ENCODE peak calls at places on chromosome 6, in four cellular contexts. P, N, D and Y are unnamed samples.

GRCh38 chr6:10529231-10529801 is 8.2 kb downstream of the GCNT2 start:
- DNase-seq in P (no peak), N (peak), D (no peak), Y (no peak)

GRCh38 chr6:154478021-154478651 is 32.3 kb downstream of the CNKSR3 start:
- DNase-seq in P (no peak), N (no peak), D (no peak), Y (no peak)

GRCh38 chr6:93418448-93419303 is 683 bp downstream of the EPHA7 start:
- DNase-seq in P (peak), N (no peak), D (peak), Y (no peak)

GRCh38 chr6:125153541-125154183 is at the start of gene TPD52L1:
- DNase-seq in P (peak), N (peak), D (peak), Y (peak)

GRCh38 chr6:164998297-164998696 is 311.1 kb downstream of the C6orf118 start:
- DNase-seq in P (no peak), N (no peak), D (no peak), Y (no peak)

GRCh38 chr6:152309648-152310047 is 327.5 kb downstream of the SYNE1 start:
- DNase-seq in P (no peak), N (no peak), D (peak), Y (peak)

GRCh38 chr6:11650711-11651110 is 113.2 kb downstream of the TMEM170B start:
- DNase-seq in P (peak), N (peak), D (no peak), Y (no peak)

GRCh38 chr6:151084275-151084674 is 155.5 kb upstream of the AKAP12 start:
- DNase-seq in P (no peak), N (no peak), D (no peak), Y (no peak)

GRCh38 chr6:41098366-41098765 is 25.6 kb downstream of the NFYA start:
- DNase-seq in P (peak), N (peak), D (no peak), Y (no peak)

GRCh38 chr6:125659887-125660286 is 89.5 kb upstream of the HEY2 start:
- DNase-seq in P (no peak), N (no peak), D (no peak), Y (no peak)

GRCh38 chr6:24537082-24537699 is 42.4 kb downstream of the ALDH5A1 start:
- DNase-seq in P (no peak), N (peak), D (no peak), Y (no peak)

GRCh38 chr6:120826253-120826652 is 508.0 kb downstream of the TBC1D32 start:
- DNase-seq in P (peak), N (no peak), D (no peak), Y (no peak)

GRCh38 chr6:147103007-147103406 is 101.2 kb upstream of the STXBP5 start:
- DNase-seq in P (no peak), N (no peak), D (no peak), Y (no peak)

GRCh38 chr6:65937982-65938381 is 231.0 kb upstream of the EYS start:
- DNase-seq in P (peak), N (no peak), D (no peak), Y (peak)

GRCh38 chr6:42938987-42939809 is 9.9 kb downstream of the CNPY3 start:
- DNase-seq in P (no peak), N (no peak), D (no peak), Y (no peak)

GRCh38 chr6:12886961-12887775 is 170.6 kb downstream of the PHACTR1 start:
- DNase-seq in P (no peak), N (peak), D (no peak), Y (peak)

GRCh38 chr6:64553414-64553813 is 917.8 kb downstream of the PHF3 start:
- DNase-seq in P (no peak), N (no peak), D (no peak), Y (no peak)

GRCh38 chr6:30063315-30063714 is 2.2 kb downstream of the POLR1H start:
- DNase-seq in P (no peak), N (no peak), D (no peak), Y (no peak)